ENCODE peak calls at places on chromosomes 11 and 22, in six cellular contexts. G is IMR-90, E is mesenchymal stem cell, X is mesendoderm, L is neuronal stem cell, U is H1. Q is an unnamed sample.

GRCh38 chr11:59216654-59217640 is 4.2 kb upstream of the MPEG1 start:
- DNase-seq in G (peak), X (no peak), U (no peak), L (no peak), E (no peak), Q (no peak)

GRCh38 chr11:64675417-64676252 is 47.4 kb downstream of the NRXN2 start:
- DNase-seq in G (peak), U (no peak), L (no peak), X (no peak), E (peak), Q (no peak)

GRCh38 chr11:64447717-64448598 is 89.0 kb downstream of the RPS6KA4 start:
- DNase-seq in X (peak), G (peak), E (peak), L (no peak), U (no peak), Q (peak)

GRCh38 chr22:31019276-31019930 is 50.3 kb downstream of the TUG1 start:
- DNase-seq in U (no peak), G (no peak), X (no peak), E (no peak), L (no peak), Q (peak)

GRCh38 chr11:117696489-117696888 is 100.5 kb downstream of the DSCAML1 start:
- DNase-seq in G (no peak), U (no peak), L (no peak), X (peak), E (no peak), Q (no peak)

GRCh38 chr11:18878211-18878610 is 61.0 kb downstream of the MRGPRX1 start:
- DNase-seq in E (no peak), G (no peak), X (no peak), L (no peak), U (no peak), Q (no peak)

GRCh38 chr11:67640021-67640757 is 626 bp upstream of the TBX10 start:
- DNase-seq in L (no peak), X (peak), E (peak), U (no peak), G (peak), Q (peak)

GRCh38 chr11:45021692-45022130 is 71.0 kb upstream of the TP53I11 start:
- DNase-seq in X (peak), U (no peak), E (peak), G (peak), L (no peak), Q (no peak)

GRCh38 chr11:1453611-1454386 is 32.8 kb downstream of the MOB2 start:
- DNase-seq in L (no peak), U (peak), X (peak), G (no peak), E (no peak), Q (no peak)

GRCh38 chr11:44814881-44815592 is 88.3 kb downstream of the TSPAN18 start:
- DNase-seq in U (no peak), E (peak), G (peak), L (no peak), X (no peak), Q (no peak)

GRCh38 chr11:36577859-36578258 is 10.1 kb downstream of the RAG1 start:
- DNase-seq in L (no peak), X (peak), G (peak), U (no peak), E (no peak), Q (no peak)

GRCh38 chr22:47225931-47226633 is 463.6 kb downstream of the TBC1D22A start:
- DNase-seq in E (no peak), L (no peak), U (no peak), G (no peak), X (no peak), Q (no peak)

GRCh38 chr11:77428598-77428997 is 45.3 kb downstream of the PAK1 start:
- DNase-seq in L (no peak), X (no peak), U (no peak), G (no peak), E (no peak), Q (no peak)

GRCh38 chr22:38067028-38067415 is 9.8 kb downstream of the PICK1 start:
- DNase-seq in G (no peak), U (no peak), E (no peak), X (no peak), L (no peak), Q (no peak)

GRCh38 chr11:1529774-1530173 is 42.3 kb downstream of the DUSP8 start:
- DNase-seq in U (no peak), L (no peak), E (no peak), G (no peak), X (no peak), Q (no peak)

GRCh38 chr11:15223318-15223717 is 108.6 kb downstream of the INSC start:
- DNase-seq in U (no peak), E (peak), L (no peak), G (peak), X (no peak), Q (no peak)

GRCh38 chr22:29726512-29727247 is 6.9 kb downstream of the CABP7 start:
- DNase-seq in E (no peak), L (peak), G (no peak), X (no peak), U (no peak), Q (no peak)

GRCh38 chr11:62880231-62880802 is 379 bp upstream of the SLC3A2 start:
- DNase-seq in U (no peak), E (peak), X (no peak), L (no peak), G (peak), Q (no peak)

GRCh38 chr11:62882428-62882742 is 1.7 kb downstream of the SLC3A2 start:
- DNase-seq in X (no peak), G (no peak), L (no peak), U (no peak), E (no peak), Q (no peak)

GRCh38 chr11:62881579-62882427 is 1.1 kb downstream of the SLC3A2 start:
- DNase-seq in X (peak), U (peak), L (no peak), G (peak), E (peak), Q (peak)

GRCh38 chr11:62879554-62879953 is 1.1 kb upstream of the SLC3A2 start:
- DNase-seq in G (no peak), X (no peak), U (no peak), L (no peak), E (peak), Q (no peak)

DNA sequence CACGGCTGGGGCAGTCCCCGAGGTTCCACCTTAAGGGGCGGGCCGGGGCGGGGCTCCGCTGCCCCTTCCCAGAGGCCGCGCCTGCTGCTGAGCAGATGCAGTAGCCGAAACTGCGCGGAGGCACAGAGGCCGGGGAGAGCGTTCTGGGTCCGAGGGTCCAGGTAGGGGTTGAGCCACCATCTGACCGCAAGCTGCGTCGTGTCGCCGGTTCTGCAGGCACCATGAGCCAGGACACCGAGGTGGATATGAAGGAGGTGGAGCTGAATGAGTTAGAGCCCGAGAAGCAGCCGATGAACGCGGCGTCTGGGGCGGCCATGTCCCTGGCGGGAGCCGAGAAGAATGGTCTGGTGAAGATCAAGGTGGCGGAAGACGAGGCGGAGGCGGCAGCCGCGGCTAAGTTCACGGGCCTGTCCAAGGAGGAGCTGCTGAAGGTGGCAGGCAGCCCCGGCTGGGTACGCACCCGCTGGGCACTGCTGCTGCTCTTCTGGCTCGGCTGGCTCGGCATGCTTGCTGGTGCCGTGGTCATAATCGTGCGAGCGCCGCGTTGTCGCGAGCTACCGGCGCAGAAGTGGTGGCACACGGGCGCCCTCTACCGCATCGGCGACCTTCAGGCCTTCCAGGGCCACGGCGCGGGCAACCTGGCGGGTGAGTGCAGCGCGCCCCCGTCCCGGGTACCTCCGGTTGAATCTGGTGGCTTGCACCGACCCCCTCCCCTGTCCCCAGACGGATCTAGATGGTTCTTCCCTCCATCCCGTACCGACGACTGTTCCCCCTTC is at the start of gene SLC3A2:
- DNase-seq in G (peak), X (peak), L (peak), E (peak), U (peak), Q (peak)
- H2AK5ac ChIP-seq in G (peak), X (peak), L (peak), E (peak), U (peak), Q (peak)

GRCh38 chr22:32880906-32881596 is 79.5 kb downstream of the TIMP3 start:
- DNase-seq in U (no peak), E (peak), G (peak), L (no peak), X (peak), Q (no peak)
- H3K4me3 ChIP-seq in U (no peak), E (no peak), G (no peak), L (no peak), X (no peak), Q (no peak)

GRCh38 chr22:50481045-50481439 is 301 bp upstream of the ADM2 start:
- DNase-seq in L (no peak), G (no peak), X (no peak), E (no peak), U (no peak), Q (no peak)
- H3K9ac ChIP-seq in L (no peak), G (no peak), X (peak), E (no peak), U (peak), Q (no peak)

GRCh38 chr11:83721286-83721685 is 435.1 kb upstream of the CCDC90B start:
- DNase-seq in X (peak), L (no peak), U (no peak), G (peak), E (no peak), Q (no peak)
- H2AK5ac ChIP-seq in X (no peak), L (no peak), U (no peak), G (no peak), E (no peak), Q (no peak)

GRCh38 chr22:36323182-36323854 is 64.4 kb downstream of the MYH9 start:
- DNase-seq in E (peak), U (no peak), L (no peak), X (no peak), G (peak), Q (no peak)

GRCh38 chr22:36320553-36320952 is 67.2 kb downstream of the MYH9 start:
- DNase-seq in X (no peak), U (no peak), L (no peak), G (no peak), E (no peak), Q (no peak)

GRCh38 chr22:36322602-36322915 is 65.2 kb downstream of the MYH9 start:
- DNase-seq in X (no peak), U (no peak), E (no peak), G (no peak), L (no peak), Q (no peak)

GRCh38 chr22:36323855-36324331 is 63.9 kb downstream of the MYH9 start:
- DNase-seq in G (no peak), L (no peak), U (no peak), E (peak), X (no peak), Q (no peak)

DNA sequence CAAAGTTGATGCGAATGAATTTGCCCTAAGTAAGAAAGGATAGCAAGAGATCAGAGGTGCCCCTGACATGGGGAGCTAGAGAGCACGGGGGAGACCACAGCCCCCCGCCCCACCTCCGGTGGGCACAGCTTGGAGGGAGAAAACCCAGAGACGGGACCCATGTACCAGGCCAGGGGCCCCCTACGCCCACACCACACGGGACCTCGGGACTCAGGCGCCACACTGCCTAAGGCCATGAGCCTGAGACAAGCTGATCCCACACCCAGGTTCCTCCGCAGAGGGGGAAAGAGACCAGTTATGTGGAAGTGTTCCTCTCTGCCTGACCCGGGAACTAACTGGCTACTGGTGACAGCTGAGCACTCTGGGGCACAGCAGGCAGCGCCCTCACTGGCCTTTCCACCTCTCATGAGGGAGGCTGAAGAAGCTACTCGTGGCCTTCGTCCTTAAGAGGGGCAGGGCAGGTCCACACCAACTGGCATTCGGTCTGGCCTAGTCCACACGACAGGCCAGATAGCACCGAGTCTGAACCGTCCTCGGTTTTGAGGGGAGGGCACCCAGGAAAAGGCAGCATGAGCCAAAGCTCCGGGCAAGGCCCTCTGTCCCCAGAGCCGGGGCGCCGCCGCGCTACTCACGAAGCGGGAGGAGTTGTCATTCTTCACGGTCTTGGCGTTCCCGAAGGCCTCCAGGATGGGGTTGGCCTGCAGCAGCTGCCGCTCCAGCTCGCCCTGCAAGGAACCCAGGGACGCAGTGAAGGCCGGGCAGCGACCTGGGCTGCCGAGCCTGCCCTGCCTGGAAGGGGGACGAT is 65.8 kb downstream of the MYH9 start:
- DNase-seq in X (no peak), L (no peak), U (no peak), G (no peak), E (no peak), Q (no peak)
- H3K4me3 ChIP-seq in X (no peak), L (no peak), U (no peak), G (no peak), E (no peak), Q (no peak)

Q was measured in trophoblast cell.